ENCODE peak calls at places on chromosomes 13 and 19, in ten cellular contexts. F is heart left ventricle; A is sciatic nerve; P is activated naive CD4-positive, alpha-beta T cell treated with anti-CD3 and anti-CD28 coated beads, Interleukin-2, amount 50 U/mL, for 72 hours; O is activated CD8-positive, alpha-beta T cell treated with anti-CD3 and anti-CD28 coated beads, Interleukin-2, amount 10 ng/mL, durations not matched to agents 7 days and 5 days; C is right cardiac atrium; I is stimulated activated naive B cell treated with anti-CD40 and anti-IgM and Interleukin-4, amounts not matched to agents 10 μg/mL and 1 μg/mL and 100 μg/mL, for 72 hours; Q is activated B cell treated with CpG ODN at 0.5 μM for 24 hours; U is activated T-cell treated with anti-CD3 and anti-CD28 coated beads, Interleukin-2, amount 50 U/mL, for 4 hours; V is esophagus mucosa. W is an unnamed sample.

GRCh38 chr19:46355234-46355990 is 8.5 kb downstream of the PPP5C start:
- ATAC-seq in V (no peak), Q (no peak), A (no peak), I (peak; percentile 69), P (peak; percentile 52), F (peak; percentile 64), U (no peak), O (no peak), C (peak; percentile 59), W (no peak)

GRCh38 chr19:5086725-5087439 is 118.0 kb downstream of the KDM4B start:
- ATAC-seq in P (peak; percentile 22), Q (no peak), F (no peak), A (no peak), C (no peak), U (no peak), V (no peak), I (no peak), O (no peak), W (no peak)

GRCh38 chr19:58305065-58305931 is at the start of gene ERVK3-1:
- ATAC-seq in U (peak; percentile 99), C (peak; percentile 99), O (peak; percentile 97), Q (peak; percentile 97), I (peak; percentile 99), P (peak; percentile 99), F (peak; percentile 100), A (peak; percentile 100), V (peak; percentile 99), W (peak; percentile 100)

GRCh38 chr13:113506025-113506685 is 15.6 kb upstream of the DCUN1D2 start:
- ATAC-seq in C (peak; percentile 41), Q (no peak), U (no peak), V (no peak), O (no peak), P (no peak), F (peak; percentile 53), A (peak; percentile 86), I (no peak), W (no peak)

GRCh38 chr19:32324631-32325215 is 20.7 kb upstream of the ZNF507 start:
- ATAC-seq in A (no peak), U (no peak), C (no peak), P (no peak), Q (no peak), O (no peak), F (no peak), V (no peak), I (no peak), W (no peak)

GRCh38 chr13:103772576-103772975 is 706.4 kb upstream of the SLC10A2 start:
- ATAC-seq in Q (no peak), U (no peak), P (no peak), C (no peak), I (no peak), A (no peak), O (no peak), V (no peak), F (no peak), W (no peak)

GRCh38 chr19:8069116-8069973 is 16.8 kb downstream of the CCL25 start:
- ATAC-seq in A (no peak), U (no peak), Q (no peak), F (no peak), C (no peak), I (no peak), O (no peak), P (no peak), V (no peak), W (no peak)

GRCh38 chr13:51839711-51840110 is 5.3 kb downstream of the TMEM272 start:
- ATAC-seq in I (no peak), Q (no peak), F (peak; percentile 54), A (no peak), U (no peak), C (no peak), P (no peak), O (no peak), V (no peak), W (no peak)

GRCh38 chr19:15288146-15288963 is 44.0 kb downstream of the BRD4 start:
- ATAC-seq in A (peak; percentile 80), F (peak; percentile 36), P (no peak), O (peak; percentile 23), C (peak; percentile 62), V (peak; percentile 54), U (peak; percentile 19), I (peak; percentile 74), Q (peak; percentile 75), W (peak; percentile 53)

GRCh38 chr13:32495429-32495828 is 43.2 kb downstream of the N4BP2L2 start:
- ATAC-seq in Q (no peak), V (no peak), I (no peak), F (no peak), A (peak; percentile 26), O (no peak), U (no peak), P (no peak), C (no peak), W (no peak)

GRCh38 chr13:51330741-51331140 is 8.8 kb upstream of the SERPINE3 start:
- ATAC-seq in O (no peak), A (no peak), Q (no peak), C (no peak), I (peak; percentile 83), P (peak; percentile 46), U (no peak), V (no peak), F (no peak), W (no peak)

GRCh38 chr19:55670280-55671053 is 4.6 kb upstream of the EPN1 start:
- ATAC-seq in V (no peak), F (no peak), P (no peak), Q (no peak), C (peak; percentile 35), O (no peak), I (no peak), A (no peak), U (no peak), W (no peak)

GRCh38 chr19:13993554-13994308 is 12.4 kb downstream of the RFX1 start:
- ATAC-seq in V (no peak), I (no peak), O (peak; percentile 32), P (no peak), A (no peak), F (no peak), Q (no peak), C (no peak), U (no peak), W (no peak)

GRCh38 chr19:13154241-13154778 is 4.1 kb downstream of the IER2 start:
- ATAC-seq in P (no peak), U (no peak), C (peak; percentile 50), I (no peak), V (peak; percentile 10), O (no peak), Q (no peak), F (peak; percentile 8), A (peak; percentile 31), W (peak; percentile 26)

GRCh38 chr13:100112186-100112838 is 23.4 kb downstream of the PCCA start:
- ATAC-seq in V (no peak), I (no peak), Q (no peak), P (no peak), O (no peak), C (no peak), A (no peak), U (no peak), F (no peak), W (no peak)

GRCh38 chr13:89695343-89696257 is 1651.9 kb upstream of the MIR17HG start:
- ATAC-seq in Q (no peak), C (peak; percentile 46), V (no peak), F (peak; percentile 60), A (peak; percentile 62), I (peak; percentile 54), P (peak; percentile 37), O (no peak), U (no peak), W (no peak)

GRCh38 chr13:87234981-87235380 is 436.2 kb upstream of the SLITRK5 start:
- ATAC-seq in V (no peak), F (no peak), A (no peak), U (no peak), C (no peak), Q (no peak), I (peak; percentile 21), O (no peak), P (no peak), W (no peak)

GRCh38 chr19:33240181-33240771 is 14.6 kb upstream of the SLC7A10 start:
- ATAC-seq in O (no peak), A (no peak), V (no peak), F (no peak), U (no peak), Q (no peak), P (no peak), C (no peak), I (no peak), W (no peak)

GRCh38 chr19:977058-977464 is 7.1 kb upstream of the WDR18 start:
- ATAC-seq in F (no peak), C (no peak), P (peak; percentile 16), V (peak; percentile 8), Q (no peak), U (no peak), O (no peak), I (peak; percentile 13), A (no peak), W (no peak)

GRCh38 chr19:47125669-47125938 is 5.0 kb upstream of the SAE1 start:
- ATAC-seq in V (no peak), U (no peak), Q (no peak), A (peak; percentile 4), O (no peak), I (no peak), C (no peak), F (no peak), P (no peak), W (peak; percentile 70)

GRCh38 chr19:11551603-11552235 is 7.3 kb downstream of the ELOF1 start:
- ATAC-seq in P (peak; percentile 42), A (peak; percentile 41), O (peak; percentile 52), C (peak; percentile 9), V (no peak), F (peak; percentile 18), I (peak; percentile 50), U (no peak), Q (no peak), W (peak; percentile 85)

GRCh38 chr13:37899753-37900152 is 30.2 kb upstream of the TRPC4 start:
- ATAC-seq in A (no peak), Q (no peak), V (no peak), F (no peak), O (no peak), U (no peak), I (no peak), C (no peak), P (no peak), W (no peak)

GRCh38 chr19:56837492-56837891 is 3.0 kb downstream of the PEG3 start:
- ATAC-seq in A (peak; percentile 53), O (no peak), U (no peak), V (peak; percentile 27), I (peak; percentile 31), P (no peak), C (peak; percentile 53), F (peak; percentile 52), Q (no peak), W (peak; percentile 21)

GRCh38 chr13:95485518-95486144 is 66.9 kb upstream of the CLDN10 start:
- ATAC-seq in P (no peak), V (peak; percentile 70), A (no peak), U (no peak), Q (no peak), C (peak; percentile 91), I (no peak), O (no peak), F (peak; percentile 33), W (peak; percentile 22)

GRCh38 chr13:58247080-58247479 is 615.5 kb downstream of the PCDH17 start:
- ATAC-seq in F (peak; percentile 81), V (no peak), P (no peak), I (no peak), C (peak; percentile 64), O (no peak), A (no peak), U (no peak), Q (no peak), W (no peak)

GRCh38 chr19:34184880-34185491 is 12.7 kb downstream of the LSM14A start:
- ATAC-seq in Q (peak; percentile 7), V (no peak), P (peak; percentile 17), O (no peak), I (no peak), F (peak; percentile 28), U (no peak), A (peak; percentile 74), C (no peak), W (no peak)

GRCh38 chr13:99261040-99261439 is 2.9 kb upstream of the GPR18 start:
- ATAC-seq in C (no peak), A (no peak), V (no peak), I (no peak), P (no peak), Q (no peak), O (no peak), U (no peak), F (no peak), W (no peak)

GRCh38 chr13:63567031-63567430 is 2151.4 kb upstream of the PCDH20 start:
- ATAC-seq in C (no peak), O (no peak), Q (no peak), A (no peak), V (no peak), I (peak; percentile 19), U (no peak), P (no peak), F (no peak), W (no peak)